ENCODE peak calls at places on chromosome 2, in four cellular contexts. Q is heart left ventricle, C is tibial nerve, V is stomach. Y is an unnamed sample.

GRCh38 chr2:70939001-70939846 is 3.5 kb downstream of the ATP6V1B1 start:
- DNase-seq in Q (no peak), C (no peak), V (no peak), Y (peak; percentile 70)

GRCh38 chr2:3171564-3172264 is 205.9 kb downstream of the EIPR1 start:
- DNase-seq in Q (no peak), V (no peak), C (no peak), Y (peak; percentile 29)

GRCh38 chr2:137964066-137964858 is at the start of gene HNMT:
- DNase-seq in V (peak; percentile 58), Q (peak; percentile 32), C (no peak), Y (peak; percentile 78)

GRCh38 chr2:42967959-42968674 is 175.7 kb upstream of the HAAO start:
- DNase-seq in V (no peak), C (peak; percentile 59), Q (peak; percentile 75), Y (peak; percentile 90)

GRCh38 chr2:218323526-218324472 is 31.5 kb upstream of the TMBIM1 start:
- DNase-seq in V (no peak), C (no peak), Q (no peak), Y (peak; percentile 75)

GRCh38 chr2:162579169-162579568 is 235.2 kb downstream of the GCA start:
- DNase-seq in V (no peak), C (no peak), Q (no peak), Y (no peak)

GRCh38 chr2:10524841-10525572 is 76.9 kb upstream of the ODC1 start:
- DNase-seq in Q (no peak), V (no peak), C (no peak), Y (no peak)

GRCh38 chr2:134202361-134202760 is 51.5 kb upstream of the MGAT5 start:
- DNase-seq in V (no peak), Q (no peak), C (no peak), Y (no peak)

GRCh38 chr2:232960862-232961261 is 52.2 kb downstream of the NGEF start:
- DNase-seq in C (no peak), Q (no peak), V (no peak), Y (no peak)

GRCh38 chr2:59389240-59389639 is 1148.1 kb upstream of the FANCL start:
- DNase-seq in V (no peak), Q (no peak), C (no peak), Y (no peak)

GRCh38 chr2:59151805-59152204 is 910.7 kb upstream of the FANCL start:
- DNase-seq in Q (no peak), C (no peak), V (no peak), Y (no peak)

GRCh38 chr2:113977660-113978523 is 88.0 kb downstream of the ACTR3 start:
- DNase-seq in Q (no peak), C (no peak), V (no peak), Y (no peak)

GRCh38 chr2:238995634-238996033 is 147.7 kb downstream of the TWIST2 start:
- DNase-seq in V (no peak), Q (no peak), C (no peak), Y (no peak)

GRCh38 chr2:217538719-217539118 is 464.1 kb downstream of the TNS1 start:
- DNase-seq in V (no peak), Q (no peak), C (no peak), Y (no peak)

GRCh38 chr2:234981197-234982095 is 29.6 kb downstream of the SH3BP4 start:
- DNase-seq in V (peak; percentile 63), Q (peak; percentile 68), C (peak; percentile 28), Y (no peak)
- TF ChIP-seq CTCF in V (no peak), Q (no peak), C (no peak), Y (no peak)

GRCh38 chr2:168363382-168364092 is 92.5 kb upstream of the CERS6 start:
- DNase-seq in Q (no peak), C (no peak), V (no peak), Y (no peak)

GRCh38 chr2:168369087-168369486 is 87.0 kb upstream of the CERS6 start:
- DNase-seq in Q (no peak), V (no peak), C (no peak), Y (no peak)

DNA sequence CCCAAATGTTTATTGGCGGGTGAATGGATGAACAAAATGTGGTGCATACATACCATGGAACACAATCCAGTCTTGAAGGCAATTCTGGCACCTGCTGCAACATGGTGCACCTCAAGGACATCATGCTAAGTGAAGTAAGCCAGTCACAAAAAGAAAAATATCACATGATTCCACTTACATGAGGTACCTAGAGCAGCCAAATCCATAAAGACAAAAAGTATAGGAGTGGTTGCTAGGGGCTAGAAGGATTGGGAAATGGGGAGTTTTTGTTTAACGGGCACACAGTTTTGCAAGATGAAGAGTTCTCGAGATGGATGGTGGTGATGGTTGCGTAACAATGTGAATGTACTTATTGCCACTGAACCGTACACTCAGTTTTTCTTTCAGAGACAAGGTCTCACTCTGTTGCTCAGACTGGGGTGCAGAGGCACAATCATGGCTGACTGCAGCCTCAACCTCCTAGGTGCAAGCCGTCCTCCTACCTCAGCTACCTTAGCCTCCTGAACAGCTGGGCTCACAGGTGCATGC is 90.9 kb upstream of the CERS6 start:
- DNase-seq in Q (no peak), V (no peak), C (no peak), Y (no peak)
- H3K27me3 ChIP-seq in Q (no peaks in the 10 kb centered on the region), V (no peaks in the 10 kb centered on the region), C (no peaks in the 10 kb centered on the region), Y (no peaks in the 10 kb centered on the region)

GRCh38 chr2:158043181-158043948 is 58.3 kb upstream of the UPP2 start:
- DNase-seq in C (no peak), Q (no peak), V (no peak), Y (no peak)

GRCh38 chr2:158048327-158048726 is 53.3 kb upstream of the UPP2 start:
- DNase-seq in Q (no peak), C (no peak), V (no peak), Y (no peak)

GRCh38 chr2:158042666-158043065 is 59.0 kb upstream of the UPP2 start:
- DNase-seq in C (no peak), Q (peak; percentile 36), V (no peak), Y (no peak)

GRCh38 chr2:158047156-158047611 is 54.5 kb upstream of the UPP2 start:
- DNase-seq in V (no peak), C (no peak), Q (no peak), Y (no peak)

GRCh38 chr2:158045362-158045761 is 56.3 kb upstream of the UPP2 start:
- DNase-seq in C (no peak), V (no peak), Q (no peak), Y (no peak)
- TF ChIP-seq CTCF in C (no peak), V (no peak), Q (no peak), Y (no peak)

GRCh38 chr2:235268535-235268934 is 225.3 kb upstream of the AGAP1 start:
- DNase-seq in V (no peak), Q (no peak), C (no peak), Y (no peak)
- H3K27me3 ChIP-seq in V (peaks cover 28% of the 10 kb centered on the region), Q (no peaks in the 10 kb centered on the region), C (no peaks in the 10 kb centered on the region), Y (no peaks in the 10 kb centered on the region)

GRCh38 chr2:111194835-111195621 is 74.3 kb downstream of the BCL2L11 start:
- DNase-seq in Q (no peak), V (no peak), C (no peak), Y (no peak)
- TF ChIP-seq CTCF in Q (no peak), V (no peak), C (no peak), Y (no peak)

GRCh38 chr2:158100411-158100810 is 1.3 kb upstream of the UPP2 start:
- DNase-seq in C (no peak), Q (no peak), V (no peak), Y (no peak)

GRCh38 chr2:158101384-158101926 is at the start of gene UPP2:
- DNase-seq in Q (no peak), C (no peak), V (no peak), Y (no peak)

GRCh38 chr2:158104903-158105302 is 3.2 kb downstream of the UPP2 start:
- DNase-seq in C (no peak), V (no peak), Q (no peak), Y (no peak)

GRCh38 chr2:158103358-158104021 is 1.8 kb downstream of the UPP2 start:
- DNase-seq in Q (no peak), C (no peak), V (no peak), Y (no peak)

GRCh38 chr2:158102446-158102845 is 770 bp downstream of the UPP2 start:
- DNase-seq in Q (no peak), V (no peak), C (no peak), Y (no peak)
- H3K27me3 ChIP-seq in Q (no peaks in the 10 kb centered on the region), V (no peaks in the 10 kb centered on the region), C (no peaks in the 10 kb centered on the region), Y (no peaks in the 10 kb centered on the region)

GRCh38 chr2:240855670-240856069 is 13.0 kb upstream of the AGXT start:
- DNase-seq in V (no peak), C (no peak), Q (no peak), Y (no peak)

GRCh38 chr2:240858321-240858720 is 10.3 kb upstream of the AGXT start:
- DNase-seq in C (no peak), V (no peak), Q (no peak), Y (no peak)

GRCh38 chr2:240857039-240858008 is 11.3 kb upstream of the AGXT start:
- DNase-seq in Q (no peak), V (peak; percentile 63), C (no peak), Y (no peak)

GRCh38 chr2:240858871-240859270 is 9.8 kb upstream of the AGXT start:
- DNase-seq in C (no peak), Q (no peak), V (no peak), Y (no peak)

GRCh38 chr2:240856151-240856980 is 12.3 kb upstream of the AGXT start:
- DNase-seq in C (no peak), V (no peak), Q (no peak), Y (no peak)
- TF ChIP-seq CTCF in C (no peak), V (no peak), Q (no peak), Y (no peak)

GRCh38 chr2:121309323-121309722 is 24.3 kb upstream of the TFCP2L1 start:
- DNase-seq in V (no peak), C (no peak), Q (no peak), Y (no peak)

GRCh38 chr2:121298476-121298875 is 13.5 kb upstream of the TFCP2L1 start:
- DNase-seq in Q (no peak), V (no peak), C (no peak), Y (no peak)

GRCh38 chr2:121307048-121307447 is 22.0 kb upstream of the TFCP2L1 start:
- DNase-seq in C (no peak), Q (no peak), V (no peak), Y (no peak)

DNA sequence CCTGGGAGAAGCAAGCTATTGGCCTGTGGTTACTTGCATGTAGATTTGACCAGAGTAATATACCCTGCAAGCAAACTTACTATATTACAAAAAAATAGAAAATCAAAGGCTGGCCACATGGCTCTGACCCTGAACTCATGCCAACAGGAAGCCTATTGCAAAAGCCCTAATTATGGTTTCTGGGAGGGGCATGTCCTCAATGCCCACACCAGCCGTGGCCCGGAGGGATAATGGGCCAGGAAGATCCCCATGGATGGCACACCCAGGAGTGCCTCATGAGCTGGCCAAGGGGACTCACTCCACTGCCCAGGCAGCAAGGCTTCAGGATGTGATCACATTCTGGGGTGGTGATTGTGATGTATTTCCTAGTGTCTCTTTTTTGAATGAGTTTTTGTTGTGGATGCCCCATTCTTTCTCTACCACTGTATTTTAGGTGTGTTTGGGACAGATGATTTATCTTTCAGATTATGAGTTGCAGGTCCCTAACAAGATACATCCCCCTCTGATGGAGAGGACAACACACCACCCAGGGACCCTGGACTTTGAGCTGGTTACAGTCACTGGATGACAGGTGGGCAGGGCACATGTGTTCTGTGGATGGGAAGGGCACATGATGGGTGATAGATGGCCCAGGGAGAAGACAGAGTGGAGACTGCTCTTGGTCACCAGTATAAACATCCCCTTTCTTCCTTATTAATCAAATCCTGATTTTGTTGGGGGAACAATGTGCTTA is 18.7 kb upstream of the TFCP2L1 start:
- DNase-seq in V (peak; percentile 10), C (no peak), Q (no peak), Y (no peak)
- H3K27me3 ChIP-seq in V (peaks cover 6% of the 10 kb centered on the region), C (no peaks in the 10 kb centered on the region), Q (peaks cover 3% of the 10 kb centered on the region), Y (peaks cover 2% of the 10 kb centered on the region)

GRCh38 chr2:235314371-235314915 is 179.4 kb upstream of the AGAP1 start:
- DNase-seq in C (no peak), Q (no peak), V (no peak), Y (no peak)
- TF ChIP-seq CTCF in C (no peak), Q (no peak), V (no peak), Y (no peak)

Y was measured in suprapubic skin.